ENCODE peak calls at places on chromosomes 1 and 21, in seven cellular contexts. M is T-helper 2 cell, X is H4, O is cardiac muscle cell, K is osteocyte, R is mesothelial cell of epicardium, V is C1 segment of cervical spinal cord. W is an unnamed sample.
A peak's percentile ranks its signal among the peaks of the same experiment; 100 is the strongest.

GRCh38 chr1:240906477-240906876 is 294.5 kb upstream of the GREM2 start:
- DNase-seq in K (no peak), V (no peak), R (no peak), M (no peak), O (peak; percentile 63), X (no peak), W (no peak)

GRCh38 chr1:155912056-155912536 is 947 bp upstream of the RIT1 start:
- DNase-seq in O (no peak), V (no peak), K (peak; percentile 65), X (no peak), M (no peak), R (no peak), W (no peak)

GRCh38 chr1:8510041-8510823 is 192.3 kb downstream of the SLC45A1 start:
- DNase-seq in R (no peak), O (no peak), M (peak; percentile 41), V (no peak), K (no peak), X (no peak), W (no peak)

GRCh38 chr1:167328762-167329483 is 108.2 kb downstream of the POU2F1 start:
- DNase-seq in M (no peak), V (peak; percentile 9), R (no peak), X (no peak), K (no peak), O (peak; percentile 63), W (no peak)

GRCh38 chr1:65445837-65446236 is 25.4 kb downstream of the LEPR start:
- DNase-seq in V (no peak), X (no peak), R (no peak), O (no peak), M (no peak), K (no peak), W (no peak)

GRCh38 chr1:235984041-235984820 is 80.7 kb downstream of the NID1 start:
- DNase-seq in K (no peak), O (no peak), X (no peak), R (no peak), M (no peak), V (no peak), W (no peak)

GRCh38 chr1:15684468-15685283 is 556 bp downstream of the PLEKHM2 start:
- DNase-seq in V (peak; percentile 20), O (peak; percentile 72), M (peak; percentile 56), R (no peak), X (no peak), K (peak; percentile 85), W (no peak)

GRCh38 chr1:116912846-116913245 is 3.1 kb downstream of the PTGFRN start:
- DNase-seq in O (no peak), K (no peak), M (no peak), V (no peak), X (no peak), R (no peak), W (no peak)

GRCh38 chr1:3821934-3822307 is 25.6 kb upstream of the LRRC47 start:
- DNase-seq in R (no peak), K (no peak), V (no peak), M (no peak), X (no peak), O (no peak), W (no peak)

GRCh38 chr1:101291562-101292035 is 54.8 kb downstream of the S1PR1 start:
- DNase-seq in M (peak; percentile 82), K (no peak), O (peak; percentile 30), X (peak; percentile 96), V (peak; percentile 1), R (no peak), W (no peak)

GRCh38 chr1:188425687-188426086 is 1596.9 kb downstream of the PLA2G4A start:
- DNase-seq in K (no peak), V (no peak), O (no peak), M (no peak), X (no peak), R (no peak), W (no peak)

GRCh38 chr1:14660795-14661194 is 62.3 kb downstream of the KAZN start:
- DNase-seq in V (no peak), M (no peak), R (no peak), X (no peak), O (no peak), K (no peak), W (no peak)

GRCh38 chr21:14453339-14453738 is 70.4 kb upstream of the HSPA13 start:
- DNase-seq in K (no peak), M (peak; percentile 53), R (no peak), O (no peak), X (no peak), V (no peak), W (no peak)

GRCh38 chr1:214558002-214558770 is 6.8 kb upstream of the PTPN14 start:
- DNase-seq in X (peak; percentile 35), K (no peak), R (no peak), O (no peak), V (no peak), M (peak; percentile 23), W (no peak)

GRCh38 chr1:231318015-231318355 is 19.7 kb downstream of the EXOC8 start:
- DNase-seq in O (no peak), K (peak; percentile 19), X (no peak), R (no peak), V (no peak), M (no peak), W (no peak)

GRCh38 chr1:32172621-32173245 is 6.7 kb upstream of the TXLNA start:
- DNase-seq in O (no peak), M (no peak), R (no peak), X (no peak), K (no peak), V (no peak), W (no peak)

GRCh38 chr1:20409017-20409416 is 77.0 kb downstream of the CAMK2N1 start:
- DNase-seq in X (no peak), V (no peak), O (no peak), R (no peak), M (no peak), K (no peak), W (no peak)

GRCh38 chr1:212470059-212470458 is 37.3 kb downstream of the NENF start:
- DNase-seq in V (peak; percentile 71), O (no peak), K (peak; percentile 88), M (no peak), R (no peak), X (peak; percentile 86), W (no peak)

GRCh38 chr1:22454476-22455056 is 2.9 kb downstream of the ZBTB40 start:
- DNase-seq in O (no peak), V (no peak), R (no peak), M (no peak), K (no peak), X (no peak), W (no peak)

GRCh38 chr1:245156736-245157505 is 2.1 kb downstream of the KIF26B start:
- DNase-seq in R (no peak), K (no peak), V (no peak), M (no peak), O (peak; percentile 30), X (peak; percentile 21), W (peak; percentile 45)

GRCh38 chr1:197954718-197955418 is 37.7 kb downstream of the LHX9 start:
- DNase-seq in V (no peak), X (no peak), R (no peak), M (peak; percentile 9), K (no peak), O (no peak), W (no peak)

GRCh38 chr1:64006276-64007051 is 197.0 kb upstream of the UBE2U start:
- DNase-seq in X (peak; percentile 75), K (no peak), V (no peak), R (no peak), M (peak; percentile 11), O (no peak), W (peak; percentile 48)